ENCODE peak calls at places on chromosomes 13 and 19, in seven cellular contexts. One of them, this sample, is unnamed.

GRCh38 chr19:44848036-44848804 is 2.1 kb downstream of the NECTIN2 start:
- DNase-seq in EL: peak
- DNase-seq in iPS-NIHi11: no peak
- DNase-seq in EH: peak
- DNase-seq in T-helper 9 cell: no peak
- DNase-seq in epithelial cell of esophagus: peak
- DNase-seq in tibial artery: no peak
- DNase-seq in this sample: peak

GRCh38 chr13:111049791-111050538 is 65.1 kb upstream of the ARHGEF7 start:
- DNase-seq in EL: peak
- DNase-seq in iPS-NIHi11: peak
- DNase-seq in EH: peak
- DNase-seq in T-helper 9 cell: no peak
- DNase-seq in epithelial cell of esophagus: peak
- DNase-seq in tibial artery: no peak
- DNase-seq in this sample: no peak

GRCh38 chr19:58560921-58561320 is 2.5 kb upstream of the UBE2M start:
- DNase-seq in EL: no peak
- DNase-seq in iPS-NIHi11: no peak
- DNase-seq in EH: no peak
- DNase-seq in T-helper 9 cell: no peak
- DNase-seq in epithelial cell of esophagus: no peak
- DNase-seq in tibial artery: no peak
- DNase-seq in this sample: no peak

GRCh38 chr19:482186-483041 is 13.9 kb upstream of the MADCAM1 start:
- DNase-seq in EL: peak
- DNase-seq in iPS-NIHi11: peak
- DNase-seq in EH: no peak
- DNase-seq in T-helper 9 cell: no peak
- DNase-seq in epithelial cell of esophagus: no peak
- DNase-seq in tibial artery: no peak
- DNase-seq in this sample: no peak

GRCh38 chr13:31631716-31632115 is 107.6 kb upstream of the RXFP2 start:
- DNase-seq in EL: no peak
- DNase-seq in iPS-NIHi11: no peak
- DNase-seq in EH: no peak
- DNase-seq in T-helper 9 cell: no peak
- DNase-seq in epithelial cell of esophagus: no peak
- DNase-seq in tibial artery: no peak
- DNase-seq in this sample: no peak

GRCh38 chr19:489418-490196 is 6.7 kb upstream of the MADCAM1 start:
- DNase-seq in EL: peak
- DNase-seq in iPS-NIHi11: no peak
- DNase-seq in EH: peak
- DNase-seq in T-helper 9 cell: no peak
- DNase-seq in epithelial cell of esophagus: no peak
- DNase-seq in tibial artery: no peak
- DNase-seq in this sample: peak

GRCh38 chr19:41774515-41774980 is 19.2 kb downstream of the CEACAM6 start:
- DNase-seq in EL: no peak
- DNase-seq in iPS-NIHi11: no peak
- DNase-seq in EH: no peak
- DNase-seq in T-helper 9 cell: peak
- DNase-seq in epithelial cell of esophagus: peak
- DNase-seq in tibial artery: no peak
- DNase-seq in this sample: no peak

GRCh38 chr13:112880976-112881540 is 88.0 kb upstream of the MCF2L start:
- DNase-seq in EL: no peak
- DNase-seq in iPS-NIHi11: no peak
- DNase-seq in EH: no peak
- DNase-seq in T-helper 9 cell: no peak
- DNase-seq in epithelial cell of esophagus: no peak
- DNase-seq in tibial artery: no peak
- DNase-seq in this sample: no peak

GRCh38 chr13:25692156-25692555 is 320.4 kb downstream of the ATP8A2 start:
- DNase-seq in EL: no peak
- DNase-seq in iPS-NIHi11: peak
- DNase-seq in EH: no peak
- DNase-seq in T-helper 9 cell: no peak
- DNase-seq in epithelial cell of esophagus: no peak
- DNase-seq in tibial artery: no peak
- DNase-seq in this sample: peak

GRCh38 chr19:46678110-46678732 is 17.2 kb upstream of the DACT3 start:
- DNase-seq in EL: peak
- DNase-seq in iPS-NIHi11: peak
- DNase-seq in EH: peak
- DNase-seq in T-helper 9 cell: peak
- DNase-seq in epithelial cell of esophagus: peak
- DNase-seq in tibial artery: no peak
- DNase-seq in this sample: peak

GRCh38 chr19:919157-920050 is 2.3 kb downstream of the KISS1R start:
- DNase-seq in EL: no peak
- DNase-seq in iPS-NIHi11: peak
- DNase-seq in EH: no peak
- DNase-seq in T-helper 9 cell: no peak
- DNase-seq in epithelial cell of esophagus: peak
- DNase-seq in tibial artery: no peak
- DNase-seq in this sample: no peak

GRCh38 chr13:97695684-97696083 is 257.8 kb upstream of the IPO5 start:
- DNase-seq in EL: no peak
- DNase-seq in iPS-NIHi11: no peak
- DNase-seq in EH: no peak
- DNase-seq in T-helper 9 cell: no peak
- DNase-seq in epithelial cell of esophagus: no peak
- DNase-seq in tibial artery: no peak
- DNase-seq in this sample: no peak

GRCh38 chr13:90118467-90119071 is 1228.9 kb upstream of the MIR17HG start:
- DNase-seq in EL: no peak
- DNase-seq in iPS-NIHi11: no peak
- DNase-seq in EH: no peak
- DNase-seq in T-helper 9 cell: no peak
- DNase-seq in epithelial cell of esophagus: peak
- DNase-seq in tibial artery: no peak
- DNase-seq in this sample: no peak

GRCh38 chr13:33610471-33611015 is 207.4 kb upstream of the RFC3 start:
- DNase-seq in EL: no peak
- DNase-seq in iPS-NIHi11: peak
- DNase-seq in EH: no peak
- DNase-seq in T-helper 9 cell: peak
- DNase-seq in epithelial cell of esophagus: peak
- DNase-seq in tibial artery: peak
- DNase-seq in this sample: peak